ENCODE peak calls at places on chromosome 14, in four cellular contexts. One of them, this sample, is unnamed.

GRCh38 chr14:79201545-79202247 is 1009.6 kb downstream of the DIO2 start:
- DNase-seq in HEK293T: no peak
- DNase-seq in M059J: no peak
- DNase-seq in activated CD4-positive, CD25-positive, alpha-beta regulatory T cell: no peak
- DNase-seq in this sample: no peak

GRCh38 chr14:59900536-59900935 is 19.4 kb upstream of the LRRC9 start:
- DNase-seq in HEK293T: no peak
- DNase-seq in M059J: no peak
- DNase-seq in activated CD4-positive, CD25-positive, alpha-beta regulatory T cell: no peak
- DNase-seq in this sample: no peak

GRCh38 chr14:31038521-31039166 is 12.5 kb upstream of the STRN3 start:
- DNase-seq in HEK293T: no peak
- DNase-seq in M059J: no peak
- DNase-seq in activated CD4-positive, CD25-positive, alpha-beta regulatory T cell: no peak
- DNase-seq in this sample: no peak

GRCh38 chr14:69152181-69152943 is 557 bp downstream of the DCAF5 start:
- DNase-seq in HEK293T: peak
- DNase-seq in M059J: peak
- DNase-seq in activated CD4-positive, CD25-positive, alpha-beta regulatory T cell: peak
- DNase-seq in this sample: peak

GRCh38 chr14:90060312-90060964 is 1.4 kb upstream of the KCNK13 start:
- DNase-seq in HEK293T: peak
- DNase-seq in M059J: peak
- DNase-seq in activated CD4-positive, CD25-positive, alpha-beta regulatory T cell: no peak
- DNase-seq in this sample: peak

GRCh38 chr14:101593411-101594181 is 32.3 kb downstream of the DIO3 start:
- DNase-seq in HEK293T: no peak
- DNase-seq in M059J: peak
- DNase-seq in activated CD4-positive, CD25-positive, alpha-beta regulatory T cell: no peak
- DNase-seq in this sample: no peak

GRCh38 chr14:57136669-57137068 is 132.0 kb downstream of the EXOC5 start:
- DNase-seq in HEK293T: no peak
- DNase-seq in M059J: no peak
- DNase-seq in activated CD4-positive, CD25-positive, alpha-beta regulatory T cell: no peak
- DNase-seq in this sample: no peak

GRCh38 chr14:57871487-57872080 is 5.7 kb upstream of the SLC35F4 start:
- DNase-seq in HEK293T: peak
- DNase-seq in M059J: peak
- DNase-seq in activated CD4-positive, CD25-positive, alpha-beta regulatory T cell: no peak
- DNase-seq in this sample: no peak

GRCh38 chr14:93200553-93200952 is 6.3 kb downstream of the GON7 start:
- DNase-seq in HEK293T: no peak
- DNase-seq in M059J: no peak
- DNase-seq in activated CD4-positive, CD25-positive, alpha-beta regulatory T cell: no peak
- DNase-seq in this sample: no peak

GRCh38 chr14:75317148-75317547 is 38.5 kb downstream of the FOS start:
- DNase-seq in HEK293T: no peak
- DNase-seq in M059J: no peak
- DNase-seq in activated CD4-positive, CD25-positive, alpha-beta regulatory T cell: no peak
- DNase-seq in this sample: no peak

GRCh38 chr14:85534914-85535313 is 5.0 kb downstream of the FLRT2 start:
- DNase-seq in HEK293T: no peak
- DNase-seq in M059J: no peak
- DNase-seq in activated CD4-positive, CD25-positive, alpha-beta regulatory T cell: no peak
- DNase-seq in this sample: no peak

GRCh38 chr14:38866461-38866860 is 236.6 kb downstream of the SEC23A start:
- DNase-seq in HEK293T: no peak
- DNase-seq in M059J: no peak
- DNase-seq in activated CD4-positive, CD25-positive, alpha-beta regulatory T cell: no peak
- DNase-seq in this sample: no peak

GRCh38 chr14:96239759-96240158 is 16.3 kb upstream of the BDKRB1 start:
- DNase-seq in HEK293T: no peak
- DNase-seq in M059J: no peak
- DNase-seq in activated CD4-positive, CD25-positive, alpha-beta regulatory T cell: no peak
- DNase-seq in this sample: no peak

GRCh38 chr14:54637829-54638446 is 71.0 kb downstream of the SAMD4A start:
- DNase-seq in HEK293T: no peak
- DNase-seq in M059J: no peak
- DNase-seq in activated CD4-positive, CD25-positive, alpha-beta regulatory T cell: no peak
- DNase-seq in this sample: no peak

GRCh38 chr14:61051046-61051445 is 70.0 kb downstream of the SLC38A6 start:
- DNase-seq in HEK293T: no peak
- DNase-seq in M059J: no peak
- DNase-seq in activated CD4-positive, CD25-positive, alpha-beta regulatory T cell: no peak
- DNase-seq in this sample: no peak

GRCh38 chr14:20614038-20614840 is 23.1 kb upstream of the RNASE12 start:
- DNase-seq in HEK293T: peak
- DNase-seq in M059J: no peak
- DNase-seq in activated CD4-positive, CD25-positive, alpha-beta regulatory T cell: no peak
- DNase-seq in this sample: no peak

GRCh38 chr14:104697892-104698583 is 8.6 kb downstream of the INF2 start:
- DNase-seq in HEK293T: no peak
- DNase-seq in M059J: no peak
- DNase-seq in activated CD4-positive, CD25-positive, alpha-beta regulatory T cell: no peak
- DNase-seq in this sample: no peak

GRCh38 chr14:60647081-60647836 is 2.0 kb downstream of the SIX1 start:
- DNase-seq in HEK293T: no peak
- DNase-seq in M059J: peak
- DNase-seq in activated CD4-positive, CD25-positive, alpha-beta regulatory T cell: no peak
- DNase-seq in this sample: no peak

GRCh38 chr14:71076472-71076871 is 169.2 kb downstream of the PCNX1 start:
- DNase-seq in HEK293T: no peak
- DNase-seq in M059J: no peak
- DNase-seq in activated CD4-positive, CD25-positive, alpha-beta regulatory T cell: no peak
- DNase-seq in this sample: no peak

GRCh38 chr14:105526781-105527380 is 498 bp downstream of the TMEM121 start:
- DNase-seq in HEK293T: no peak
- DNase-seq in M059J: no peak
- DNase-seq in activated CD4-positive, CD25-positive, alpha-beta regulatory T cell: no peak
- DNase-seq in this sample: no peak

GRCh38 chr14:29851397-29851796 is 76.2 kb downstream of the PRKD1 start:
- DNase-seq in HEK293T: no peak
- DNase-seq in M059J: peak
- DNase-seq in activated CD4-positive, CD25-positive, alpha-beta regulatory T cell: no peak
- DNase-seq in this sample: no peak

This sample was measured in naive B cell.